ENCODE peak calls at places on chromosomes 11 and 22, in nine cellular contexts. Q is activated naive CD4-positive, alpha-beta T cell treated with anti-CD3 and anti-CD28 coated beads for 36 hours; K is NCI-H146; J is NCI-H1417; G is activated CD4-positive, alpha-beta T cell treated with anti-CD3 and anti-CD28 coated beads, Interleukin-2, amount 50 U/mL, for 1 hour; H is iPS-NIHi11; N is GM04503; Y is activated CD4-positive, CD25-positive, alpha-beta regulatory T cell; I is endodermal cell. Z is an unnamed sample.

GRCh38 chr11:117300301-117300700 is 9.2 kb downstream of the BACE1-AS start:
- DNase-seq in Q (no peak), K (no peak), J (no peak), G (no peak), H (peak; percentile 50), N (no peak), Y (no peak), I (peak; percentile 77), Z (peak; percentile 60)

GRCh38 chr11:31236052-31236652 is 133.4 kb downstream of the DCDC1 start:
- DNase-seq in Q (no peak), K (peak; percentile 69), J (peak; percentile 14), G (no peak), H (no peak), N (no peak), Y (no peak), I (no peak), Z (no peak)

GRCh38 chr22:22343603-22344276 is 99.2 kb downstream of the VPREB1 start:
- DNase-seq in Q (no peak), K (no peak), J (no peak), G (no peak), H (no peak), N (no peak), Y (no peak), I (no peak), Z (no peak)

GRCh38 chr11:129489254-129489653 is 113.6 kb downstream of the BARX2 start:
- DNase-seq in Q (no peak), K (no peak), J (no peak), G (no peak), H (no peak), N (no peak), Y (no peak), I (no peak), Z (no peak)

GRCh38 chr11:40280161-40281054 is 1179.0 kb downstream of the LRRC4C start:
- DNase-seq in Q (no peak), K (peak; percentile 30), J (no peak), G (no peak), H (no peak), N (no peak), Y (no peak), I (no peak), Z (no peak)

GRCh38 chr11:68560216-68560615 is 99.7 kb downstream of the PPP6R3 start:
- DNase-seq in Q (no peak), K (no peak), J (no peak), G (no peak), H (no peak), N (no peak), Y (no peak), I (no peak), Z (no peak)

GRCh38 chr11:57512646-57513445 is 2.7 kb downstream of the SLC43A1 start:
- DNase-seq in Q (no peak), K (no peak), J (no peak), G (no peak), H (no peak), N (no peak), Y (no peak), I (no peak), Z (no peak)

GRCh38 chr11:44104472-44105294 is 9.2 kb downstream of the EXT2 start:
- DNase-seq in Q (no peak), K (no peak), J (no peak), G (no peak), H (peak; percentile 38), N (no peak), Y (no peak), I (peak; percentile 73), Z (no peak)

GRCh38 chr11:43868852-43869567 is 11.6 kb upstream of the ALKBH3 start:
- DNase-seq in Q (peak; percentile 70), K (no peak), J (peak; percentile 7), G (no peak), H (no peak), N (peak; percentile 59), Y (no peak), I (no peak), Z (peak; percentile 31)

GRCh38 chr11:67524480-67524808 is 1.2 kb upstream of the CABP2 start:
- DNase-seq in Q (no peak), K (no peak), J (no peak), G (no peak), H (no peak), N (no peak), Y (no peak), I (no peak), Z (no peak)

GRCh38 chr11:74256370-74257133 is 54.9 kb downstream of the P4HA3 start:
- DNase-seq in Q (no peak), K (no peak), J (no peak), G (no peak), H (no peak), N (no peak), Y (no peak), I (no peak), Z (no peak)